ENCODE peak calls at places on chromosomes 13 and 19, in five cellular contexts. One of them, this sample, is unnamed.

GRCh38 chr19:47176627-47177090 is 46.0 kb downstream of the SAE1 start:
- DNase-seq in retina: no peak
- DNase-seq in HS-27A: no peak
- DNase-seq in body of pancreas: no peak
- DNase-seq in ovary: no peak
- DNase-seq in this sample: no peak

GRCh38 chr13:79482271-79482970 is 1.5 kb downstream of the NDFIP2 start:
- DNase-seq in ovary: no peak
- DNase-seq in retina: no peak
- DNase-seq in body of pancreas: no peak
- DNase-seq in HS-27A: no peak
- DNase-seq in this sample: no peak

GRCh38 chr19:17296278-17296677 is 6.9 kb downstream of the ABHD8 start:
- DNase-seq in body of pancreas: no peak
- DNase-seq in HS-27A: no peak
- DNase-seq in retina: no peak
- DNase-seq in ovary: no peak
- DNase-seq in this sample: no peak

GRCh38 chr13:77519808-77520207 is 15.7 kb upstream of the SCEL start:
- DNase-seq in ovary: no peak
- DNase-seq in body of pancreas: no peak
- DNase-seq in HS-27A: no peak
- DNase-seq in retina: no peak
- DNase-seq in this sample: no peak

GRCh38 chr13:74045583-74045982 is 88.6 kb downstream of the KLF12 start:
- DNase-seq in HS-27A: no peak
- DNase-seq in body of pancreas: no peak
- DNase-seq in retina: no peak
- DNase-seq in ovary: no peak
- DNase-seq in this sample: no peak

GRCh38 chr19:45103625-45104319 is 10.8 kb downstream of the PPP1R37 start:
- DNase-seq in retina: peak; percentile 61
- DNase-seq in body of pancreas: peak; percentile 55
- DNase-seq in HS-27A: no peak
- DNase-seq in ovary: no peak
- DNase-seq in this sample: peak; percentile 94

GRCh38 chr13:23618341-23618740 is 48.1 kb downstream of the TNFRSF19 start:
- DNase-seq in HS-27A: peak; percentile 68
- DNase-seq in retina: no peak
- DNase-seq in ovary: no peak
- DNase-seq in body of pancreas: no peak
- DNase-seq in this sample: no peak

GRCh38 chr13:61123533-61124269 is 291.9 kb downstream of the PCDH20 start:
- DNase-seq in retina: peak; percentile 42
- DNase-seq in HS-27A: no peak
- DNase-seq in ovary: no peak
- DNase-seq in body of pancreas: no peak
- DNase-seq in this sample: peak; percentile 33

GRCh38 chr13:113746143-113746525 is 12.9 kb upstream of the TMEM255B start:
- DNase-seq in ovary: no peak
- DNase-seq in body of pancreas: no peak
- DNase-seq in HS-27A: no peak
- DNase-seq in retina: peak; percentile 44
- DNase-seq in this sample: no peak

GRCh38 chr13:102978168-102978567 is 88.0 kb downstream of the SLC10A2 start:
- DNase-seq in retina: no peak
- DNase-seq in ovary: no peak
- DNase-seq in HS-27A: no peak
- DNase-seq in body of pancreas: no peak
- DNase-seq in this sample: no peak

GRCh38 chr13:97185291-97185690 is 36.8 kb upstream of the MBNL2 start:
- DNase-seq in body of pancreas: no peak
- DNase-seq in ovary: no peak
- DNase-seq in retina: no peak
- DNase-seq in HS-27A: no peak
- DNase-seq in this sample: no peak

GRCh38 chr19:17681505-17682125 is 6.5 kb downstream of the UNC13A start:
- DNase-seq in ovary: peak; percentile 44
- DNase-seq in body of pancreas: peak; percentile 8
- DNase-seq in retina: peak; percentile 61
- DNase-seq in HS-27A: no peak
- DNase-seq in this sample: peak; percentile 86

GRCh38 chr13:24284876-24285275 is 24.5 kb upstream of the C1QTNF9 start:
- DNase-seq in ovary: no peak
- DNase-seq in body of pancreas: no peak
- DNase-seq in HS-27A: no peak
- DNase-seq in retina: no peak
- DNase-seq in this sample: no peak

GRCh38 chr19:1445185-1445931 is 4.6 kb upstream of the APC2 start:
- DNase-seq in ovary: peak; percentile 43
- DNase-seq in body of pancreas: peak; percentile 69
- DNase-seq in HS-27A: no peak
- DNase-seq in retina: peak; percentile 97
- DNase-seq in this sample: peak; percentile 82

GRCh38 chr13:100789968-100790367 is 115.4 kb upstream of the TMTC4 start:
- DNase-seq in HS-27A: no peak
- DNase-seq in ovary: no peak
- DNase-seq in body of pancreas: no peak
- DNase-seq in retina: no peak
- DNase-seq in this sample: no peak

GRCh38 chr13:95571941-95572340 is 19.4 kb downstream of the CLDN10 start:
- DNase-seq in HS-27A: no peak
- DNase-seq in retina: no peak
- DNase-seq in ovary: no peak
- DNase-seq in body of pancreas: no peak
- DNase-seq in this sample: peak; percentile 56

GRCh38 chr19:17877696-17878095 is 6.0 kb downstream of the SLC5A5 start:
- DNase-seq in retina: no peak
- DNase-seq in HS-27A: no peak
- DNase-seq in ovary: no peak
- DNase-seq in body of pancreas: no peak
- DNase-seq in this sample: no peak

GRCh38 chr19:8192227-8192820 is 16.8 kb upstream of the CERS4 start:
- DNase-seq in HS-27A: no peak
- DNase-seq in retina: no peak
- DNase-seq in body of pancreas: no peak
- DNase-seq in ovary: no peak
- DNase-seq in this sample: peak; percentile 54

GRCh38 chr13:87274209-87274819 is 396.9 kb upstream of the SLITRK5 start:
- DNase-seq in ovary: no peak
- DNase-seq in retina: peak; percentile 57
- DNase-seq in HS-27A: no peak
- DNase-seq in body of pancreas: peak; percentile 42
- DNase-seq in this sample: peak; percentile 78

GRCh38 chr19:13888281-13888680 is 11.3 kb downstream of the NANOS3 start:
- DNase-seq in ovary: no peak
- DNase-seq in HS-27A: no peak
- DNase-seq in retina: no peak
- DNase-seq in body of pancreas: no peak
- DNase-seq in this sample: no peak

GRCh38 chr19:46080561-46080960 is 39.8 kb upstream of the IGFL4 start:
- DNase-seq in body of pancreas: peak; percentile 18
- DNase-seq in retina: no peak
- DNase-seq in HS-27A: peak; percentile 81
- DNase-seq in ovary: no peak
- DNase-seq in this sample: no peak

GRCh38 chr13:50222569-50223332 is 207.5 kb downstream of the KCNRG start:
- DNase-seq in HS-27A: no peak
- DNase-seq in body of pancreas: peak; percentile 74
- DNase-seq in retina: peak; percentile 71
- DNase-seq in ovary: no peak
- DNase-seq in this sample: no peak

GRCh38 chr13:53200075-53200474 is 171.5 kb downstream of the OLFM4 start:
- DNase-seq in ovary: no peak
- DNase-seq in retina: no peak
- DNase-seq in body of pancreas: no peak
- DNase-seq in HS-27A: no peak
- DNase-seq in this sample: no peak

GRCh38 chr13:96804186-96804585 is 190.1 kb downstream of the OXGR1 start:
- DNase-seq in HS-27A: no peak
- DNase-seq in ovary: no peak
- DNase-seq in body of pancreas: no peak
- DNase-seq in retina: no peak
- DNase-seq in this sample: no peak

GRCh38 chr19:12777217-12778019 is 2.1 kb upstream of the HOOK2 start:
- DNase-seq in retina: peak; percentile 90
- DNase-seq in ovary: peak; percentile 76
- DNase-seq in HS-27A: no peak
- DNase-seq in body of pancreas: peak; percentile 86
- DNase-seq in this sample: peak; percentile 89

GRCh38 chr19:28715157-28715556 is 497.8 kb downstream of the UQCRFS1 start:
- DNase-seq in ovary: no peak
- DNase-seq in body of pancreas: no peak
- DNase-seq in HS-27A: no peak
- DNase-seq in retina: no peak
- DNase-seq in this sample: no peak

GRCh38 chr19:33868821-33869412 is 72.2 kb downstream of the KCTD15 start:
- DNase-seq in retina: no peak
- DNase-seq in body of pancreas: peak; percentile 41
- DNase-seq in ovary: no peak
- DNase-seq in HS-27A: no peak
- DNase-seq in this sample: peak; percentile 50

GRCh38 chr19:2302319-2303208 is 5.4 kb downstream of the LINGO3 start:
- DNase-seq in HS-27A: no peak
- DNase-seq in ovary: no peak
- DNase-seq in retina: peak; percentile 93
- DNase-seq in body of pancreas: peak; percentile 53
- DNase-seq in this sample: peak; percentile 82

GRCh38 chr13:111168116-111168515 is 53.0 kb downstream of the ARHGEF7 start:
- DNase-seq in body of pancreas: no peak
- DNase-seq in ovary: no peak
- DNase-seq in HS-27A: no peak
- DNase-seq in retina: no peak
- DNase-seq in this sample: no peak

GRCh38 chr13:106566682-106567420 is 1.1 kb downstream of the ARGLU1 start:
- DNase-seq in HS-27A: no peak
- DNase-seq in body of pancreas: peak; percentile 68
- DNase-seq in ovary: peak; percentile 54
- DNase-seq in retina: peak; percentile 69
- DNase-seq in this sample: peak; percentile 62

GRCh38 chr13:80100636-80101035 is 240.3 kb downstream of the SPRY2 start:
- DNase-seq in retina: no peak
- DNase-seq in HS-27A: no peak
- DNase-seq in body of pancreas: no peak
- DNase-seq in ovary: no peak
- DNase-seq in this sample: no peak

GRCh38 chr13:93226623-93227279 is at the start of gene GPC6:
- DNase-seq in retina: no peak
- DNase-seq in HS-27A: peak; percentile 36
- DNase-seq in ovary: peak; percentile 40
- DNase-seq in body of pancreas: peak; percentile 59
- DNase-seq in this sample: peak; percentile 84

GRCh38 chr13:50365683-50366391 is 350.6 kb downstream of the KCNRG start:
- DNase-seq in HS-27A: no peak
- DNase-seq in ovary: no peak
- DNase-seq in body of pancreas: peak; percentile 52
- DNase-seq in retina: no peak
- DNase-seq in this sample: no peak

GRCh38 chr19:18771328-18772242 is 19.5 kb downstream of the COMP start:
- DNase-seq in ovary: no peak
- DNase-seq in body of pancreas: no peak
- DNase-seq in HS-27A: no peak
- DNase-seq in retina: no peak
- DNase-seq in this sample: peak; percentile 66

GRCh38 chr19:49116544-49116943 is 2.4 kb downstream of the LIN7B start:
- DNase-seq in HS-27A: no peak
- DNase-seq in body of pancreas: no peak
- DNase-seq in ovary: no peak
- DNase-seq in retina: no peak
- DNase-seq in this sample: no peak

GRCh38 chr13:24360106-24360505 is 50.7 kb downstream of the C1QTNF9 start:
- DNase-seq in ovary: no peak
- DNase-seq in HS-27A: no peak
- DNase-seq in body of pancreas: no peak
- DNase-seq in retina: no peak
- DNase-seq in this sample: no peak

This sample was measured in neural progenitor cell.